ENCODE peak calls at places on chromosomes 11 and 22, in eight cellular contexts. Z is IMR-90, J is stomach, X is adrenal gland, W is HAP-1, I is BE2C, T is thyroid gland, E is mammary epithelial cell. F is an unnamed sample.

GRCh38 chr11:113048820-113049555 is 87.8 kb downstream of the NCAM1 start:
- DNase-seq in Z (no peak), J (no peak), X (peak; percentile 53), W (no peak), I (no peak), T (no peak), E (peak; percentile 80), F (no peak)

GRCh38 chr11:78933361-78933760 is 358.7 kb upstream of the NARS2 start:
- DNase-seq in Z (no peak), J (no peak), X (no peak), W (no peak), I (no peak), T (no peak), E (no peak), F (no peak)

GRCh38 chr11:103683581-103683980 is 352.9 kb upstream of the DDI1 start:
- DNase-seq in Z (peak; percentile 70), J (no peak), X (no peak), W (no peak), I (no peak), T (no peak), E (no peak), F (no peak)

GRCh38 chr11:91067666-91068065 is 844.8 kb upstream of the CHORDC1 start:
- DNase-seq in Z (no peak), J (no peak), X (no peak), W (no peak), I (no peak), T (no peak), E (no peak), F (no peak)

GRCh38 chr11:18564149-18564548 is 24.4 kb downstream of the UEVLD start:
- DNase-seq in Z (no peak), J (no peak), X (no peak), W (no peak), I (no peak), T (no peak), E (no peak), F (no peak)

GRCh38 chr11:119764108-119764874 is 35.3 kb upstream of the NECTIN1 start:
- DNase-seq in Z (peak; percentile 42), J (no peak), X (peak; percentile 82), W (no peak), I (no peak), T (peak; percentile 65), E (peak; percentile 26), F (peak; percentile 36)

GRCh38 chr11:36377759-36378553 is 81.9 kb downstream of the PRR5L start:
- DNase-seq in Z (no peak), J (no peak), X (no peak), W (no peak), I (no peak), T (no peak), E (no peak), F (no peak)

GRCh38 chr11:91700854-91701253 is 523.8 kb upstream of the FAT3 start:
- DNase-seq in Z (no peak), J (no peak), X (no peak), W (no peak), I (no peak), T (no peak), E (no peak), F (no peak)

GRCh38 chr11:1881442-1882264 is 10.0 kb downstream of the PRR33 start:
- DNase-seq in Z (no peak), J (no peak), X (peak; percentile 30), W (no peak), I (no peak), T (no peak), E (no peak), F (no peak)

GRCh38 chr11:118956094-118956846 is at the start of gene UPK2:
- DNase-seq in Z (peak; percentile 71), J (peak; percentile 93), X (peak; percentile 92), W (peak; percentile 93), I (peak; percentile 94), T (peak; percentile 90), E (peak; percentile 72), F (peak; percentile 89)

GRCh38 chr22:33111491-33111890 is 53.3 kb upstream of the SYN3 start:
- DNase-seq in Z (no peak), J (no peak), X (no peak), W (no peak), I (no peak), T (no peak), E (no peak), F (no peak)

GRCh38 chr11:112465433-112466024 is 204.9 kb upstream of the PLET1 start:
- DNase-seq in Z (no peak), J (no peak), X (no peak), W (no peak), I (no peak), T (no peak), E (no peak), F (no peak)

GRCh38 chr11:14905104-14906033 is 13.3 kb upstream of the CYP2R1 start:
- DNase-seq in Z (peak; percentile 10), J (peak; percentile 43), X (peak; percentile 32), W (no peak), I (no peak), T (peak; percentile 40), E (no peak), F (peak; percentile 56)
- H3K9me3 ChIP-seq in Z (no peaks in the 10 kb centered on the region), J (no peaks in the 10 kb centered on the region), X (no peaks in the 10 kb centered on the region), W (no peaks in the 10 kb centered on the region), I (no peaks in the 10 kb centered on the region), T (no peaks in the 10 kb centered on the region), E (no peaks in the 10 kb centered on the region), F (no peaks in the 10 kb centered on the region)

GRCh38 chr11:69907611-69908010 is 88.4 kb upstream of the FGF3 start:
- DNase-seq in Z (no peak), J (no peak), X (no peak), W (no peak), I (no peak), T (no peak), E (no peak), F (no peak)

GRCh38 chr11:69904331-69905201 is 85.3 kb upstream of the FGF3 start:
- DNase-seq in Z (no peak), J (no peak), X (no peak), W (no peak), I (no peak), T (no peak), E (no peak), F (no peak)

GRCh38 chr11:69905202-69905535 is 86.0 kb upstream of the FGF3 start:
- DNase-seq in Z (no peak), J (no peak), X (no peak), W (no peak), I (peak; percentile 81), T (no peak), E (no peak), F (no peak)

GRCh38 chr11:69905611-69906452 is 86.6 kb upstream of the FGF3 start:
- DNase-seq in Z (no peak), J (peak; percentile 49), X (no peak), W (no peak), I (peak; percentile 95), T (no peak), E (no peak), F (no peak)

GRCh38 chr11:69906453-69906907 is 87.3 kb upstream of the FGF3 start:
- DNase-seq in Z (peak; percentile 17), J (no peak), X (no peak), W (no peak), I (peak; percentile 97), T (no peak), E (peak; percentile 33), F (no peak)
- H3K27me3 ChIP-seq in Z (peaks cover 6% of the 10 kb centered on the region), J (peaks cover 68% of the 10 kb centered on the region), X (peaks cover 9% of the 10 kb centered on the region), W (peaks cover 10% of the 10 kb centered on the region), I (no peaks in the 10 kb centered on the region), T (no peaks in the 10 kb centered on the region), E (no peaks in the 10 kb centered on the region), F (no peaks in the 10 kb centered on the region)

GRCh38 chr11:17371614-17372013 is 16.8 kb downstream of the KCNJ11 start:
- DNase-seq in Z (peak; percentile 53), J (no peak), X (no peak), W (no peak), I (no peak), T (no peak), E (peak; percentile 44), F (no peak)

GRCh38 chr11:17366491-17366890 is 14.9 kb downstream of the NCR3LG1 start:
- DNase-seq in Z (no peak), J (no peak), X (no peak), W (no peak), I (no peak), T (no peak), E (peak; percentile 66), F (no peak)

GRCh38 chr11:17368551-17368950 is 17.0 kb downstream of the NCR3LG1 start:
- DNase-seq in Z (no peak), J (no peak), X (no peak), W (no peak), I (no peak), T (no peak), E (no peak), F (no peak)

GRCh38 chr11:17369094-17369493 is 17.5 kb downstream of the NCR3LG1 start:
- DNase-seq in Z (no peak), J (no peak), X (no peak), W (no peak), I (no peak), T (no peak), E (no peak), F (no peak)

GRCh38 chr11:17369685-17370243 is 18.2 kb downstream of the NCR3LG1 start:
- DNase-seq in Z (no peak), J (no peak), X (no peak), W (no peak), I (no peak), T (no peak), E (no peak), F (no peak)
- H3K9me3 ChIP-seq in Z (peaks cover 47% of the 10 kb centered on the region), J (peaks cover 56% of the 10 kb centered on the region), X (peaks cover 9% of the 10 kb centered on the region), W (peaks cover 28% of the 10 kb centered on the region), I (no peaks in the 10 kb centered on the region), T (no peaks in the 10 kb centered on the region), E (peaks cover 45% of the 10 kb centered on the region), F (peaks cover 38% of the 10 kb centered on the region)

GRCh38 chr22:22841598-22841997 is 46.0 kb upstream of the IGLL5 start:
- DNase-seq in Z (no peak), J (no peak), X (no peak), W (no peak), I (no peak), T (no peak), E (no peak), F (no peak)
- H3K27me3 ChIP-seq in Z (peaks cover 2% of the 10 kb centered on the region), J (peaks cover 8% of the 10 kb centered on the region), X (no peaks in the 10 kb centered on the region), W (peaks cover 16% of the 10 kb centered on the region), I (peaks cover 37% of the 10 kb centered on the region), T (no peaks in the 10 kb centered on the region), E (no peaks in the 10 kb centered on the region), F (peaks cover 4% of the 10 kb centered on the region)

GRCh38 chr22:37498289-37498909 is 12.2 kb upstream of the MFNG start:
- DNase-seq in Z (no peak), J (peak; percentile 71), X (no peak), W (peak; percentile 81), I (peak; percentile 72), T (peak; percentile 43), E (no peak), F (no peak)

GRCh38 chr22:37493979-37494378 is 7.8 kb upstream of the MFNG start:
- DNase-seq in Z (no peak), J (no peak), X (no peak), W (no peak), I (no peak), T (no peak), E (no peak), F (no peak)

GRCh38 chr22:37499789-37500188 is 13.6 kb upstream of the MFNG start:
- DNase-seq in Z (no peak), J (no peak), X (no peak), W (no peak), I (peak; percentile 78), T (no peak), E (no peak), F (no peak)

GRCh38 chr22:37499006-37499707 is 13.0 kb upstream of the MFNG start:
- DNase-seq in Z (no peak), J (peak; percentile 59), X (no peak), W (no peak), I (no peak), T (no peak), E (no peak), F (peak; percentile 71)

GRCh38 chr22:37496651-37497599 is 10.7 kb upstream of the MFNG start:
- DNase-seq in Z (peak; percentile 93), J (no peak), X (no peak), W (no peak), I (no peak), T (no peak), E (peak; percentile 89), F (no peak)
- H3K9me3 ChIP-seq in Z (no peaks in the 10 kb centered on the region), J (no peaks in the 10 kb centered on the region), X (no peaks in the 10 kb centered on the region), W (no peaks in the 10 kb centered on the region), I (no peaks in the 10 kb centered on the region), T (no peaks in the 10 kb centered on the region), E (no peaks in the 10 kb centered on the region), F (no peaks in the 10 kb centered on the region)